ENCODE peak calls at places on chromosome 14, in eight cellular contexts. V is GM12878, C is GM23248, W is right atrium auricular region, F is IMR-90, R is colonic mucosa, K is heart right ventricle, M is left lung. J is an unnamed sample.

GRCh38 chr14:51869426-51870113 is 9.2 kb downstream of the GNG2 start:
- DNase-seq in V (no peak), C (no peak), W (no peak), F (no peak), R (no peak), K (no peak), M (no peak), J (no peak)

GRCh38 chr14:32726516-32726915 is 212.2 kb upstream of the NPAS3 start:
- DNase-seq in V (no peak), C (no peak), W (no peak), F (no peak), R (no peak), K (no peak), M (no peak), J (no peak)

GRCh38 chr14:101318271-101318670 is 243.0 kb upstream of the DIO3 start:
- DNase-seq in V (no peak), C (no peak), W (no peak), F (no peak), R (peak; percentile 32), K (no peak), M (no peak), J (no peak)

GRCh38 chr14:94548999-94549985 is 11.9 kb upstream of the SERPINA4 start:
- DNase-seq in V (no peak), C (peak; percentile 54), W (peak; percentile 78), F (peak; percentile 36), R (peak; percentile 59), K (peak; percentile 45), M (peak; percentile 80), J (peak; percentile 43)

GRCh38 chr14:53783256-53783655 is 173.4 kb downstream of the BMP4 start:
- DNase-seq in V (no peak), C (no peak), W (no peak), F (no peak), R (no peak), K (no peak), M (no peak), J (no peak)

GRCh38 chr14:54817506-54817905 is 85.1 kb downstream of the GCH1 start:
- DNase-seq in V (no peak), C (no peak), W (no peak), F (no peak), R (no peak), K (no peak), M (no peak), J (no peak)

GRCh38 chr14:30588873-30589272 is 29.9 kb downstream of the G2E3 start:
- DNase-seq in V (no peak), C (no peak), W (no peak), F (no peak), R (no peak), K (no peak), M (no peak), J (no peak)

GRCh38 chr14:102786758-102787157 is 9.5 kb downstream of the TRAF3 start:
- DNase-seq in V (no peak), C (peak; percentile 45), W (no peak), F (peak; percentile 47), R (no peak), K (no peak), M (no peak), J (no peak)

GRCh38 chr14:75418779-75419768 is 8.7 kb upstream of the JDP2 start:
- DNase-seq in V (peak; percentile 57), C (no peak), W (no peak), F (no peak), R (peak; percentile 82), K (no peak), M (no peak), J (peak; percentile 84)

GRCh38 chr14:102870994-102871831 is 51.2 kb upstream of the AMN start:
- DNase-seq in V (no peak), C (no peak), W (no peak), F (no peak), R (no peak), K (no peak), M (no peak), J (no peak)

GRCh38 chr14:96083667-96084320 is 44.6 kb downstream of the C14orf132 start:
- DNase-seq in V (no peak), C (no peak), W (no peak), F (no peak), R (no peak), K (no peak), M (peak; percentile 81), J (no peak)

GRCh38 chr14:77593501-77593911 is 22.9 kb downstream of the SPTLC2 start:
- DNase-seq in V (peak; percentile 52), C (peak; percentile 34), W (no peak), F (peak; percentile 60), R (no peak), K (no peak), M (no peak), J (no peak)

GRCh38 chr14:75959031-75959430 is 22.8 kb downstream of the TGFB3 start:
- DNase-seq in V (no peak), C (no peak), W (no peak), F (no peak), R (no peak), K (no peak), M (no peak), J (no peak)

GRCh38 chr14:89624500-89625156 is 207.6 kb upstream of the FOXN3 start:
- DNase-seq in V (no peak), C (no peak), W (no peak), F (peak; percentile 51), R (no peak), K (no peak), M (no peak), J (no peak)

GRCh38 chr14:73754911-73755360 is 40.8 kb upstream of the PNMA1 start:
- DNase-seq in V (no peak), C (peak; percentile 75), W (no peak), F (peak; percentile 54), R (no peak), K (peak; percentile 44), M (no peak), J (peak; percentile 59)

DNA sequence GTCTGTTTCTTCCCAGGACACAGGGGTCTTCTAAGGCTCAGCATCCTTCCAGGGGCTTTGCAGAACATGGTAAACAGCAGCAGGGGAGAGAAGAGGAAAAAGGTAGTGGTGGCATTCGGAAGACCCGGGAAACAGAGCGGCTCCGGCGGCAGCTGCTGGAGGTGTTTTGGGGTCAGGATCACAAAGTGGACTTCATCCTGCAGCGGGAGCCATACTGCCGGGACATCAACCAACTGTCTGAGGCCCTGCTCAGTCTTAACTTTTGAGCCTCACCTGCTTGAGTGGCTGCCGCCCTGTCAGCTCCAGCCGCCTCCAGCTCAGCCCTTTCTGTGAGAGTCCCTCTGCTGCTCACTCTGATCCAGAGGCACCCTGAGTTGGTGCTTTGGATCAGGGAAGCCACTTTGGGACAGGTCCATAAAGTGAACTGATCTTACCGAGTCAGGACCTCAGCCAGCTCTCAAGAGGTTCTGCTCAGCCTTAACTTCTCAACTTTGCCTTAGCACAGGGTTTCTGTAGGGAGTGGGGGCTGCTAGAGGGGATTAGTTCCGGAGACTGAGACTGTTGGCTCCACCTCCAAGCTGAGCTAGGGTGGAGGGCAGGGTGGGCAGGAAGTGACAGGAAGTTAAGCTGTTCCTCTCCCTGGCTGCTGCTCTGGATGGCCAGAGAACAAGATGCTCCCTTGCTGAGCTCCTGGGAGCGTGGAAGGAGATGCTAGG is 5.4 kb downstream of the SDR39U1 start:
- DNase-seq in V (no peak), C (no peak), W (no peak), F (no peak), R (no peak), K (no peak), M (no peak), J (no peak)
- H3K4me3 ChIP-seq in V (no peak overlapping the region), C (no peak overlapping the region), W (no peak overlapping the region), F (no peak overlapping the region), R (no peak overlapping the region), K (no peak overlapping the region), M (no peak overlapping the region), J (no peak overlapping the region)

DNA sequence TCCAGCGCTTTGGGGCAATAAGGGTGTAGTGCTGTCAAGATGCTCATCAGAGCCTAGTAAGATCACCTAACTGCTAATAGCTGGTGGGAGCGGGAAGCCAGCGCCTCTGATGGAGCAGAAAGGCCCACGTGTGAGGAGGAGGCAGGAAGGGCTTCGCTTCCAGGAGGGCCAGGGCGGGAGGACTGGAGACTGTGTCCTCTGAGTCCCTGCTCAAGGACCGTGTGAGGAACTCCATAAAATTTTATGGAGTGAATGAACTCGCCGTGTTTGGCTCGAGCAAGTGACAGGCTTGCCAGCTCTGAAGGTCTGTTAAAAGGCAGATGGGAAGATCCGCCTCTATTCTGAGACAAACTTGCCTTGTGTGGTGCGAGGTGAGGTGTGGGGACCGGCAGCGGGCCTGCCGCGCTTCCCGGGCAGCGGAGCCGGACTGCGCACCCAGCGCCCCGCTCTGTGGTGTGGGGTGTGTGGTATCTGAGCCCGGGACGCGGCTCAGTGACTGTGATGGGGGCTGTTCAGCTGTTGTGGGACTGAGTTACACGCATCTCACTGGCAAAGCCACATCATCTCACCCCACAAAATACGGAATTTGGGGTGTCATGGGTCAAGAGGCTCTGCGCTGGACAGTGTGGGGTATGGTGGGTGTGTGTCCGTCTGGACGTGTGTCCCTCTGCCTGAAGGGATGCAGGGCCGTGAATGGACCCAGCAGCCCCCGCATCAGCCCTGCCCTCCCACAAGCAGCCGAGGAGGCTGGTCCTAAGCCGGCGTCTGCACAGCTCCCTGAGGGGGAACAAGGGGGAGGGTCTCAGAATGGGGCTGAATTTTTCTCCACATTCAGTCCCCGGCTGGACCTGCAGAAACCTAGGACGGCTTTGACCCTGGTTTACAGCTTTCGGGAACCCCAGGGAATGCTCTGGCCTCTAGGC is 157.0 kb upstream of the C14orf180 start:
- DNase-seq in V (no peak), C (no peak), W (peak; percentile 40), F (no peak), R (no peak), K (no peak), M (no peak), J (no peak)
- H3K27me3 ChIP-seq in V (no peaks in the 10 kb centered on the region), C (no peaks in the 10 kb centered on the region), W (no peaks in the 10 kb centered on the region), F (no peaks in the 10 kb centered on the region), R (peaks cover 2% of the 10 kb centered on the region), K (no peaks in the 10 kb centered on the region), M (peaks cover 27% of the 10 kb centered on the region), J (no peaks in the 10 kb centered on the region)

DNA sequence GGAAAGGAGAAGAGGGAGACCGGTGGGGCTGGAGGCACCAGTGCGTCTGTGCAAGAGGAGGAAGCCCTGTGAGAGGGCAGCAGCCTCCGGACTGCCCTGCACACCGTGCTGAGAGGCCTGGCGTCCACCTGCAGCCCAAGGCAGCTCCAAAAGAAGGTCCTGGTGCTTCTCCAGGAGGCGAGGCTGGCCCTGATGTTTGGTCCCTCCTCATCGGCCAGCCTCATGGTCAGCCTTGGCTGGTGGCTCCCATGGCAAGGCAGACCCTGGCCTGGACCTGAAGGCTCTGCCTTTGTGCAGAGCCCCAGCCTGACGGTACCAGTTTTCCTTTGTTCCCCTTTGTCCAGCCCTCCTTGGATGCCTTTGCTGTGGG is 7.9 kb downstream of the ADSS1 start:
- DNase-seq in V (no peak), C (no peak), W (no peak), F (no peak), R (no peak), K (no peak), M (no peak), J (no peak)
- H3K27ac ChIP-seq in V (no peak overlapping the region), C (no peak overlapping the region), W (peak overlapping the region; percentile 91), F (no peak overlapping the region), R (no peak overlapping the region), K (peak overlapping the region; percentile 87), M (no peak overlapping the region), J (peak overlapping the region; percentile 54)

DNA sequence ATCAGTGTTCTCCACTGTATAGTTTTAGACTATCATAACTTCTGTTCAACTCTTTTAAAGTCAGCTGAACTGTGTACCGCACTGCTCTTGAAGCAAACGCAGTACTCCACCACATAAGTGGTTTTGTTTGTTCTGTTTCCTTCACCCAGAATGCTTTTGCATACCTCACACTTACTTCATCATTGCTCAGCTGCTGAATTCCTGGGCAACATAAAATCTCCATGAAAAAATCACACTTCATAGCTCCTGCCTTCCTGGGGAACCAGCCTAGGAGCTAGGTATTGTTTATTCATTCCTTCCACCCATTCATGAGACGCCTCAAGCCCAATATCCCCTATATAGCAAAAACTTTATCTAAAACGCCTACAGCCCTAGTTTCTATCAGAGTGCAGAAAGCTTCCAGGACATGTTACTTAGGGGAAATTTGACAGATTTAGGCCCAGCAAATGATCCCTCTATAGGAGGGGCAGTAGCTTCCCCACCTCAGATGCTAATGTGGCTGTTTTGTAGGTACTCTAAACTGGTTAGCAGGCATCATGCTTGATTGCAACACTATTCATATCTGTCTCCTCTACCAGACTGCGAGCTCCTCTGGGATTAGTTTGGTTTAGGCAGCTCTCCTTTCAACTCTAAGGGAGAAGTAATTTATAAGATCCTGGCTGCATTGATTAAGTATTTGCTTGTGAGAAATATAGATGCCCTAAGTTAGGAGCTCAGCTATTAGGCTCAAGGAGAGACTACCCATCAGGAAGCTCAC is 44.5 kb downstream of the LRRC9 start:
- DNase-seq in V (no peak), C (peak; percentile 28), W (no peak), F (peak; percentile 31), R (no peak), K (no peak), M (no peak), J (no peak)
- H3K4me3 ChIP-seq in V (peak overlapping the region; percentile 6), C (no peak overlapping the region), W (no peak overlapping the region), F (no peak overlapping the region), R (no peak overlapping the region), K (no peak overlapping the region), M (no peak overlapping the region), J (no peak overlapping the region)

J was measured in transverse colon.